ENCODE peak calls at places on chromosomes 16 and 17, in six cellular contexts. One of them, this sample, is unnamed.

GRCh38 chr17:81537856-81538555 is 9.8 kb downstream of the FSCN2 start:
- DNase-seq in stomach: no peak
- DNase-seq in left ventricle myocardium inferior: no peak
- DNase-seq in CD8-positive, alpha-beta memory T cell: no peak
- DNase-seq in esophagus squamous epithelium: no peak
- DNase-seq in astrocyte of the cerebellum: no peak
- DNase-seq in this sample: no peak

GRCh38 chr17:50660042-50660886 is 25.6 kb downstream of the ABCC3 start:
- DNase-seq in stomach: peak; percentile 49
- DNase-seq in left ventricle myocardium inferior: peak; percentile 46
- DNase-seq in CD8-positive, alpha-beta memory T cell: no peak
- DNase-seq in esophagus squamous epithelium: no peak
- DNase-seq in astrocyte of the cerebellum: no peak
- DNase-seq in this sample: no peak

GRCh38 chr17:42329025-42329976 is 41.0 kb downstream of the STAT5A start:
- DNase-seq in stomach: no peak
- DNase-seq in left ventricle myocardium inferior: no peak
- DNase-seq in CD8-positive, alpha-beta memory T cell: no peak
- DNase-seq in esophagus squamous epithelium: no peak
- DNase-seq in astrocyte of the cerebellum: peak; percentile 86
- DNase-seq in this sample: no peak

GRCh38 chr17:14604920-14605599 is 304.2 kb downstream of the HS3ST3B1 start:
- DNase-seq in stomach: no peak
- DNase-seq in left ventricle myocardium inferior: peak; percentile 15
- DNase-seq in CD8-positive, alpha-beta memory T cell: no peak
- DNase-seq in esophagus squamous epithelium: peak; percentile 2
- DNase-seq in astrocyte of the cerebellum: no peak
- DNase-seq in this sample: no peak

GRCh38 chr17:79002291-79002690 is 7.3 kb downstream of the CANT1 start:
- DNase-seq in stomach: no peak
- DNase-seq in left ventricle myocardium inferior: no peak
- DNase-seq in CD8-positive, alpha-beta memory T cell: no peak
- DNase-seq in esophagus squamous epithelium: no peak
- DNase-seq in astrocyte of the cerebellum: no peak
- DNase-seq in this sample: no peak

GRCh38 chr17:27760069-27760885 is 40.1 kb downstream of the NOS2 start:
- DNase-seq in stomach: peak; percentile 79
- DNase-seq in left ventricle myocardium inferior: peak; percentile 70
- DNase-seq in CD8-positive, alpha-beta memory T cell: peak; percentile 49
- DNase-seq in esophagus squamous epithelium: no peak
- DNase-seq in astrocyte of the cerebellum: no peak
- DNase-seq in this sample: peak; percentile 31

GRCh38 chr17:58314706-58315015 is 13.9 kb downstream of the TSPOAP1 start:
- DNase-seq in stomach: peak; percentile 3
- DNase-seq in left ventricle myocardium inferior: no peak
- DNase-seq in CD8-positive, alpha-beta memory T cell: no peak
- DNase-seq in esophagus squamous epithelium: no peak
- DNase-seq in astrocyte of the cerebellum: no peak
- DNase-seq in this sample: no peak

GRCh38 chr17:21124096-21124495 is 2.7 kb upstream of the DHRS7B start:
- DNase-seq in stomach: no peak
- DNase-seq in left ventricle myocardium inferior: no peak
- DNase-seq in CD8-positive, alpha-beta memory T cell: no peak
- DNase-seq in esophagus squamous epithelium: no peak
- DNase-seq in astrocyte of the cerebellum: no peak
- DNase-seq in this sample: no peak

GRCh38 chr16:30758988-30759461 is 2.8 kb downstream of the CFAP119 start:
- DNase-seq in stomach: no peak
- DNase-seq in left ventricle myocardium inferior: no peak
- DNase-seq in CD8-positive, alpha-beta memory T cell: no peak
- DNase-seq in esophagus squamous epithelium: no peak
- DNase-seq in astrocyte of the cerebellum: no peak
- DNase-seq in this sample: no peak

GRCh38 chr17:3800362-3801042 is 486 bp downstream of the ITGAE start:
- DNase-seq in stomach: peak; percentile 20
- DNase-seq in left ventricle myocardium inferior: no peak
- DNase-seq in CD8-positive, alpha-beta memory T cell: no peak
- DNase-seq in esophagus squamous epithelium: no peak
- DNase-seq in astrocyte of the cerebellum: no peak
- DNase-seq in this sample: no peak

GRCh38 chr16:53502331-53503269 is at the start of gene AKTIP:
- DNase-seq in stomach: peak; percentile 79
- DNase-seq in left ventricle myocardium inferior: peak; percentile 37
- DNase-seq in CD8-positive, alpha-beta memory T cell: no peak
- DNase-seq in esophagus squamous epithelium: no peak
- DNase-seq in astrocyte of the cerebellum: no peak
- DNase-seq in this sample: no peak

GRCh38 chr17:30226878-30227277 is 8.6 kb downstream of the SLC6A4 start:
- DNase-seq in stomach: no peak
- DNase-seq in left ventricle myocardium inferior: no peak
- DNase-seq in CD8-positive, alpha-beta memory T cell: no peak
- DNase-seq in esophagus squamous epithelium: no peak
- DNase-seq in astrocyte of the cerebellum: no peak
- DNase-seq in this sample: no peak

GRCh38 chr17:30225919-30226553 is 9.5 kb downstream of the SLC6A4 start:
- DNase-seq in stomach: no peak
- DNase-seq in left ventricle myocardium inferior: no peak
- DNase-seq in CD8-positive, alpha-beta memory T cell: no peak
- DNase-seq in esophagus squamous epithelium: no peak
- DNase-seq in astrocyte of the cerebellum: no peak
- DNase-seq in this sample: no peak

GRCh38 chr17:30230596-30231125 is 4.8 kb downstream of the SLC6A4 start:
- DNase-seq in stomach: no peak
- DNase-seq in left ventricle myocardium inferior: no peak
- DNase-seq in CD8-positive, alpha-beta memory T cell: no peak
- DNase-seq in esophagus squamous epithelium: no peak
- DNase-seq in astrocyte of the cerebellum: no peak
- DNase-seq in this sample: no peak

GRCh38 chr17:30228011-30228410 is 7.5 kb downstream of the SLC6A4 start:
- DNase-seq in stomach: no peak
- DNase-seq in left ventricle myocardium inferior: no peak
- DNase-seq in CD8-positive, alpha-beta memory T cell: no peak
- DNase-seq in esophagus squamous epithelium: no peak
- DNase-seq in astrocyte of the cerebellum: no peak
- DNase-seq in this sample: no peak

DNA sequence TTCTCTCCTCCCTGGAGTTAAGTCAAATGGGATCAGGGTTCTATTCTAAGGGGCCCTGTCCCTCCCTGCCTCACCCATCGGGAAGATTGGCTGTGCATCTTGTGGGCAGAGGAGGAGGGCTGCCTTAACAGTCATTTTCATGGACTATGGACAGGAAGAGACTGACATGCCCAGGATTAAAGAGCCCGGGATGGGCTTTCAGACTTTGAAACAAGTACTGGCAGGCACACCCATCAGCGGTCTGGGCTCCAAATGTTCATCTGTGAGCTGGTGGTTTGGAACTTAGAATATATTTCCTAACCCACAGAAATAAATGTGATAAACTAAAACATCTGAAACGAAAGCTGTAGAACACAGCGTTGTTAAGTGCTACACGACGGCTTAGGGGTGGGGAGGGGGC is 6.5 kb downstream of the SLC6A4 start:
- DNase-seq in stomach: no peak
- DNase-seq in left ventricle myocardium inferior: no peak
- DNase-seq in CD8-positive, alpha-beta memory T cell: no peak
- DNase-seq in esophagus squamous epithelium: no peak
- DNase-seq in astrocyte of the cerebellum: no peak
- DNase-seq in this sample: no peak
- H3K4me3 ChIP-seq in stomach: no peak overlapping the region
- H3K4me3 ChIP-seq in left ventricle myocardium inferior: no peak overlapping the region
- H3K4me3 ChIP-seq in CD8-positive, alpha-beta memory T cell: no peak overlapping the region
- H3K4me3 ChIP-seq in esophagus squamous epithelium: no peak overlapping the region
- H3K4me3 ChIP-seq in astrocyte of the cerebellum: no peak overlapping the region
- H3K4me3 ChIP-seq in this sample: no peak overlapping the region

GRCh38 chr16:27317738-27318398 is 4.1 kb downstream of the IL4R start:
- DNase-seq in stomach: no peak
- DNase-seq in left ventricle myocardium inferior: no peak
- DNase-seq in CD8-positive, alpha-beta memory T cell: peak; percentile 13
- DNase-seq in esophagus squamous epithelium: no peak
- DNase-seq in astrocyte of the cerebellum: no peak
- DNase-seq in this sample: no peak
- H3K4me3 ChIP-seq in stomach: peak overlapping the region; percentile 7
- H3K4me3 ChIP-seq in left ventricle myocardium inferior: no peak overlapping the region
- H3K4me3 ChIP-seq in CD8-positive, alpha-beta memory T cell: peak overlapping the region; percentile 90
- H3K4me3 ChIP-seq in esophagus squamous epithelium: no peak overlapping the region
- H3K4me3 ChIP-seq in astrocyte of the cerebellum: no peak overlapping the region
- H3K4me3 ChIP-seq in this sample: no peak overlapping the region

DNA sequence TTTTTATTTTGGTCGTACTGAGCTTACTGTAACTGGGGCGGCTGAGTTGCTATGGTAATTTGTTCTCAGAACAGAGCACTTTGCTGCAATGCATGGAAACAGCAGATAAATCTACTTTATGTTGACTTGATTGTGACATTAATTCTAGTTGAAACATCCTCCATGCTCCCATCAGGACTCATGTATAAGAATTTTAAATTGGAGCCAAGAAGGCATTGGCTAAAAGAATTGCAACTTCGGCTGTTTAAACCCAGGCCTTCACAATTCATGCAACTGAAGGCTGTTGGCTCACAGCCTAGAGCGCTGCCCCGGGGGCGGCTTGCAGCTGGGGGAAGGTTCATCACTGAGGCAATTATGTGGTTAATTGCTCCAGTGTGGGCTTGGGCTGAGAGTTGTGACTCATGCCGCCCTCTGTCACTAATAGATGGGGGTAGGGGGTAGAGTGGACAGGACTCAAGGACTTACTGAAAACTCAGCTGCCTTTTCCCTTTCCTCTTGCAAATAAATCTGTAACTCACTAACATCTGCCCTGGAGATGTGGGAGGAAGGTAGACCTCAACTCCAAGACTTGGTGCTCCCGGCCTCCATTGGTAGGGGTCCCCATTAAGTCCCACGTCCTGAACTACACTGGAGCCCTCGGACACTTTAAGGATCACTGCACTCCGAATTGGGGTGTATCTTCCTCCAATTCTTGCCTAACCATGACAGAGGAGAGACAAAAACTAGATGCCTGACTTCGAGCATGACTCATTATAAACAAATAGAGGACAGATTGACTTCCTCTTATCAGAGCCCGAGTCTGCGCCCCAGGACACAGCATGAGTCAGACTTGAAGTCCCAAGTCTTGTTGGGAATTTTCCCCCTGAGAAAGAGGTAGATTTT is 37.5 kb downstream of the ERCC4 start:
- DNase-seq in stomach: peak; percentile 56
- DNase-seq in left ventricle myocardium inferior: peak; percentile 41
- DNase-seq in CD8-positive, alpha-beta memory T cell: no peak
- DNase-seq in esophagus squamous epithelium: no peak
- DNase-seq in astrocyte of the cerebellum: peak; percentile 88
- DNase-seq in this sample: peak; percentile 61
- H3K4me3 ChIP-seq in stomach: peak overlapping the region; percentile 34
- H3K4me3 ChIP-seq in left ventricle myocardium inferior: peak overlapping the region; percentile 36
- H3K4me3 ChIP-seq in CD8-positive, alpha-beta memory T cell: peak overlapping the region; percentile 26
- H3K4me3 ChIP-seq in esophagus squamous epithelium: no peak overlapping the region
- H3K4me3 ChIP-seq in astrocyte of the cerebellum: peak overlapping the region; percentile 28
- H3K4me3 ChIP-seq in this sample: peak overlapping the region; percentile 16

DNA sequence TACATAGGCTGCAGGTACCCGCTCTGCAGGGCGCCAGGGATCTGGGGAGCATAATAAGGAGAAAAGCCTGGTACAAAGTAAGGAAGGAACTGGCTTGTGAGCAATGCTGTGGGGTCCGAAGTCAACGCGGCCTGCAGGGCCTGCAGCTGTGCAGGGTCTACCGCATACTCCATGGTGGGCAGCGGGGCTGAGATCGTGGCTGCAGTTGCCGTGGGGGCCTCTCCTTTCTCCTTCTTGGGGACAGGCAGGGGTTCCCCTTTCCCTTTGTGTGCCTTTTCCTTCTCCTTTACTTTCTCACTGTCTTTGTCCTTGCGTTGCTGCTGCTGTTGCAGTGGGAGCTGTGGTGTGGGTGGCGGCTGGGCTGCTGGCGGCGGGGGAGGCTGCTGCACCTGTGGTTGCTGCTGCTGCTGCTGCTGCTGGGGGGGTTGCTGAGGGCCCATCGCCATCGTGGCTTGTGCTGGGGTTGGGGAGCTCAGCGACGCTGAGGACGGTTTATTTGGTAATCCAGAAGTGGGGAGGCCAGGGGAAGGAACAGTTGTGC is 259.6 kb downstream of the ZFHX3 start:
- DNase-seq in stomach: no peak
- DNase-seq in left ventricle myocardium inferior: no peak
- DNase-seq in CD8-positive, alpha-beta memory T cell: peak; percentile 2
- DNase-seq in esophagus squamous epithelium: no peak
- DNase-seq in astrocyte of the cerebellum: no peak
- DNase-seq in this sample: no peak
- H3K4me3 ChIP-seq in stomach: peak overlapping the region; percentile 39
- H3K4me3 ChIP-seq in left ventricle myocardium inferior: peak overlapping the region; percentile 57
- H3K4me3 ChIP-seq in CD8-positive, alpha-beta memory T cell: no peak overlapping the region
- H3K4me3 ChIP-seq in esophagus squamous epithelium: peak overlapping the region; percentile 17
- H3K4me3 ChIP-seq in astrocyte of the cerebellum: peak overlapping the region; percentile 60
- H3K4me3 ChIP-seq in this sample: no peak overlapping the region

DNA sequence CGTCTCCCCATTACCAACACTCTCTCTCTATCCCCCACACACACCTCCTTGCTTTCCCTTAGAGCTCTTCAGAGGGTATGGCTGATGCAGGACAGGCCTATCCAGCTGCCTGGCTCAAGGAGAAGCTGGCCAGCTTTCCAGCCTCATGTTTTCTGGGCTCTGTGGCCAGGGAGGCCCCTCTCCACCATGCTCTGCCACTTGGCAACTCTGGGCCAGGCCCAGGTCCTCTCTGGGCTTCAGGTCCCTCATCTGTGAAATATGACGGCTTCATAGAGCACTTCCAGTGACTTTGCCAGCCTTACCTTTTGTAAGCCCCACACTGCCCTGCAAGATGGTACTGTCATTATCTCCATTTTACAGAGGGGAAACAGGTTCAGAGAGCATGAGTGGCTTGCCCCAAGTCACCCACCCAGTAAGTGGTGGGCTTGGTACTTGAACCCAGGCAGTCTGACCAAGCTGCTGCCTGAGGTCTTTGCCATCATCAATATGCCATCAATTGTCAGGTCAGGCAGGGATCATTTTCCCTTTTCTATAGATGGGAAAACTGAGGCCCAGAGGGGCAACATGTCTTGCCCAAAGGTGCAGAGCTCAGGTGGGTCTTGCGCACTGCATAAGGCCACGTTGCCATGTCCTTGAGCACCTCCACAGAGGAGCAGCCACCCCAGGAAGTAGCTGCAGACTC is 548 bp upstream of the ADGRG5 start:
- DNase-seq in stomach: no peak
- DNase-seq in left ventricle myocardium inferior: no peak
- DNase-seq in CD8-positive, alpha-beta memory T cell: no peak
- DNase-seq in esophagus squamous epithelium: no peak
- DNase-seq in astrocyte of the cerebellum: no peak
- DNase-seq in this sample: no peak
- H3K4me3 ChIP-seq in stomach: no peak overlapping the region
- H3K4me3 ChIP-seq in left ventricle myocardium inferior: no peak overlapping the region
- H3K4me3 ChIP-seq in CD8-positive, alpha-beta memory T cell: peak overlapping the region; percentile 52
- H3K4me3 ChIP-seq in esophagus squamous epithelium: no peak overlapping the region
- H3K4me3 ChIP-seq in astrocyte of the cerebellum: no peak overlapping the region
- H3K4me3 ChIP-seq in this sample: peak overlapping the region; percentile 70

This sample was measured in GM06990.